ENCODE peak calls at places on chromosome 7, in four cellular contexts. T is K562, D is HL-60, G is GM12891. J is an unnamed sample.

GRCh38 chr7:22694597-22695207 is 32.3 kb upstream of the IL6 start:
- DNase-seq in T (no peak), D (no peak), G (no peak), J (no peak)

GRCh38 chr7:112233048-112233697 is 26.7 kb downstream of the ZNF277 start:
- DNase-seq in T (no peak), D (no peak), G (no peak), J (no peak)

GRCh38 chr7:134315679-134316538 is 821 bp downstream of the SLC35B4 start:
- DNase-seq in T (peak), D (no peak), G (no peak), J (no peak)

GRCh38 chr7:20647908-20648776 is 32.7 kb downstream of the ABCB5 start:
- DNase-seq in T (peak), D (no peak), G (no peak), J (no peak)

GRCh38 chr7:134593530-134594392 is 44.9 kb downstream of the AKR1B15 start:
- DNase-seq in T (peak), D (no peak), G (no peak), J (no peak)

GRCh38 chr7:134926396-134926795 is 59.9 kb upstream of the AGBL3 start:
- DNase-seq in T (no peak), D (no peak), G (no peak), J (no peak)

GRCh38 chr7:135260930-135261721 is 27.5 kb downstream of the STRA8 start:
- DNase-seq in T (no peak), D (no peak), G (no peak), J (no peak)

GRCh38 chr7:52669031-52669430 is 366.4 kb upstream of the POM121L12 start:
- DNase-seq in T (no peak), D (no peak), G (no peak), J (no peak)

GRCh38 chr7:84790873-84791272 is 396.0 kb downstream of the SEMA3D start:
- DNase-seq in T (no peak), D (peak), G (no peak), J (no peak)

GRCh38 chr7:90923576-90923975 is 327.5 kb downstream of the CDK14 start:
- DNase-seq in T (no peak), D (no peak), G (no peak), J (no peak)

GRCh38 chr7:90918303-90918702 is 322.2 kb downstream of the CDK14 start:
- DNase-seq in T (no peak), D (no peak), G (no peak), J (no peak)

GRCh38 chr7:90917536-90917935 is 321.4 kb downstream of the CDK14 start:
- DNase-seq in T (no peak), D (no peak), G (no peak), J (no peak)

GRCh38 chr7:90919766-90920165 is 323.6 kb downstream of the CDK14 start:
- DNase-seq in T (no peak), D (no peak), G (no peak), J (no peak)

DNA sequence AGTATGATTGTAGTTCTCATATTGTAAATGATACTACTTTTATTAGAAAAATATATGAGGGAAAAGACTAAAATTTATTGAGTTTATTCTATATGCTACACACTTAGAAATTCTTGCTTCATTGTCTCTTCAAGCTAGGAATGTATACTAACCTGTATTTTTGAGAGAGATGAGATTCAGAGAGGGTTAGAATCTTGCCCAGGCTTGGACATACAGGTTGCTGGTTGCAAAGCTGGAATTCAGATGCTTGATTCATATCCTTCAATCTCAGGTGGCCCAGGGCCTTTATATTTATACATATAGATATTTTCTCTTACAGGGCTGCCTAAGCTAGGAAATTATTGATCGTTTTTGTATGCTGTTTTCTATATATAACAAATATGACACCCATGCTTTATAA is 324.2 kb downstream of the CDK14 start:
- DNase-seq in T (no peak), D (no peak), G (no peak), J (no peak)
- TF ChIP-seq SPI1 in T (no peak), D (no peak), G (no peak), J (no peak)

DNA sequence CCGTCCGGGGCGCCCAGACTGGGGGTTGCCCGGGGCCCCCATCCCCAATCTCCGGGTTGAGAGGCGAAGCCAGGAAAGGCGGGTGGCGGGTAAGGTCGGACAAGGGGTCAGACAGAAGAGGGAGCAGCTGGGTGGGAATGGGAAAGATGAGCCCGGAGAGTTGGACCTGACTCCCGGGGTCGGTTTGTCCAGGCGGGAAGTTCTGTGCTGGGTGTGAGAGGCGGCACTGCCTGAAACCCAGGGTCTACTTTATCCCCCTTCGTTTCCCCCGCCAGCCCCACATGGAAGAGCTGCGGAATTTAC is 675 bp downstream of the SLC4A2 start:
- DNase-seq in T (no peak), D (no peak), G (no peak), J (no peak)
- TF ChIP-seq SPI1 in T (no peak), D (no peak), G (no peak), J (no peak)

GRCh38 chr7:129559564-129559963 is 52.0 kb upstream of the NRF1 start:
- DNase-seq in T (peak), D (no peak), G (no peak), J (no peak)

GRCh38 chr7:129553861-129554530 is 51.7 kb downstream of the SMKR1 start:
- DNase-seq in T (no peak), D (no peak), G (no peak), J (no peak)

GRCh38 chr7:129557686-129558481 is 53.6 kb upstream of the NRF1 start:
- DNase-seq in T (no peak), D (no peak), G (no peak), J (no peak)

GRCh38 chr7:129560831-129561230 is 50.7 kb upstream of the NRF1 start:
- DNase-seq in T (no peak), D (no peak), G (no peak), J (no peak)

DNA sequence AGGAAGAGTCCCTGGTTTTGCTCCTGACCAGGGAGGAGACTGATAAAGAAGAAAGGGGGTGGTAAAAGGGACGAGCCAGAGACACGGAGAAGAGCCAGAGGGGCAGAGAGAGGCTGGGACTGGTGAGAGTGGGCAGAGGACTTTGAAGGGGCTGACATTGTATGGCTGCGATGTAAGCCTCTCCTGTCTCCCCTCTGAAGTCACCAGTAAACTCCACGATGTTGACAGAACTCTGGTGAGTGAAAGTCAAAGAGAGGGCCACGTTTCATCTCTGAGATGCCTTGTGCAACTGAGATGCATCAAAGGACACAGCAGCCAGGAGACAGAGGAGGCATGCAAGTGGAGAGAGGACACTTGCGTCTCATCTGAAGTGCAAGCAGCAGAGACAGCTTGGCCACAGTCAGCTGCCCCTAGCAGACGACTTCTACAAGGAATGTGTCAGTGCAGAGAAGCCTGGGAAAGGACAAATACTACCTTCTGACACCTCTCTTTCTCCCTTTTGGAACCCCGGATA is 54.3 kb downstream of the SMKR1 start:
- DNase-seq in T (no peak), D (no peak), G (no peak), J (no peak)
- TF ChIP-seq SPI1 in T (no peak), D (no peak), G (no peak), J (no peak)

DNA sequence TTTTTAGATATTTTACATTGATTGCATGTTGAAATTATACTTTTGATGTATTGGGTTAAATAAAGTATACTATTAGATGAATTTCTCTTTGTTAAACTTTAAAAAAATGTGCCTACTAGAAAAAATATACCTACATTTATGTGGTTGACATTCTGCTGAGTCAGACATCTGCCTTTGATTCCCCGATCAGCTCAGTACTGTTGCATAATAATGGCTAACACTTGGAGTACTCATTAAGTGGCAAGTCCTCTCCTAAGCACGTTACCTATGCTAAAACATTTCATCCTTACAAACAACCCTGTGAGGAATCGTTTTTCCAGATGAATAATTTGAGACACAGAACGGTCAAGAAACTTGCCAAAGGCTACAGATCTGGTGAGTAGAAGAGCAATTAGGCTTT is 14.0 kb upstream of the SEM1 start:
- DNase-seq in T (no peak), D (no peak), G (no peak), J (no peak)
- TF ChIP-seq SPI1 in T (no peak), D (no peak), G (no peak), J (no peak)

GRCh38 chr7:42876182-42877068 is 35.4 kb downstream of the C7orf25 start:
- DNase-seq in T (peak), D (no peak), G (peak), J (no peak)
- TF ChIP-seq SPI1 in T (no peak), D (no peak), G (no peak), J (no peak)

GRCh38 chr7:151884276-151885201 is 7.6 kb upstream of the PRKAG2 start:
- DNase-seq in T (no peak), D (no peak), G (no peak), J (no peak)

GRCh38 chr7:151888716-151889115 is 11.8 kb upstream of the PRKAG2 start:
- DNase-seq in T (no peak), D (no peak), G (no peak), J (no peak)

GRCh38 chr7:151888079-151888673 is 11.3 kb upstream of the PRKAG2 start:
- DNase-seq in T (no peak), D (no peak), G (no peak), J (no peak)

GRCh38 chr7:151885202-151885580 is 8.3 kb upstream of the PRKAG2 start:
- DNase-seq in T (no peak), D (no peak), G (no peak), J (no peak)

GRCh38 chr7:151886783-151887182 is 9.9 kb upstream of the PRKAG2 start:
- DNase-seq in T (no peak), D (no peak), G (no peak), J (no peak)
- TF ChIP-seq SPI1 in T (no peak), D (no peak), G (no peak), J (no peak)

GRCh38 chr7:44307905-44308740 is 17.3 kb downstream of the CAMK2B start:
- DNase-seq in T (peak), D (no peak), G (no peak), J (no peak)

GRCh38 chr7:44306608-44307007 is 18.8 kb downstream of the CAMK2B start:
- DNase-seq in T (no peak), D (peak), G (no peak), J (no peak)

GRCh38 chr7:44305564-44306507 is 19.6 kb downstream of the CAMK2B start:
- DNase-seq in T (peak), D (no peak), G (no peak), J (no peak)

GRCh38 chr7:44308741-44309270 is 16.6 kb downstream of the CAMK2B start:
- DNase-seq in T (peak), D (no peak), G (no peak), J (no peak)

DNA sequence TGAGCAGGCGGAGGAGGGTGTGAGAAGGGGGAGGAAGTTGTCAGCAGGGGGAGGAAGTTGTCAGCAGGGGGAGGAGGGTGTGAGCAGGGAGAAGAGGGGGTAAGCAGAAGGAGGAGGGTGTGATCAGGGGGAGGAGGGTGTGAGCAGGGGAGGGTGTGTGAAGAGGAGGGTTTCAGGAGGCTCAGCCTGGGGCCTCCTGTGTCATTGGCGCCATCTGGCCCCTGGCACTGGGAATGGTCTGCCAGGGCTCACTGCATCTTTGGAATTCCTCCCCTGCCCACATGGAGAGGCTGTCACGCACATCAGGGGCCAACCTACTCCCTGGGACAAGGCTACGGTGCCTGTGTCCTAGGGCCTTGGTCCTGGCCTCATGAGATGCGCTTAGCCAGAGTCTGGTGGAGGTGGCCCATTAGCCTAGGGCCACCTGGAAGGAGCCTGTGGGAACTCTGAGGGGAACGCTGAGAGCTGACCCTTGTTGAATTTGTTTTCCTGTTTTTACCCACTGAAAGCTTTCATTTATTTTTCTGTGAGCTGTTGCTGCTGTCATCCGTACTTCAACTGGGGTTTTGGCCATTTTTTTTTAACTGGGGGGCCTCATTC is 18.0 kb downstream of the CAMK2B start:
- DNase-seq in T (peak), D (peak), G (no peak), J (no peak)
- TF ChIP-seq SPI1 in T (no peak), D (no peak), G (no peak), J (no peak)

GRCh38 chr7:32360127-32360526 is 130.1 kb downstream of the LSM5 start:
- DNase-seq in T (no peak), D (no peak), G (no peak), J (no peak)

GRCh38 chr7:32357535-32358277 is 132.5 kb downstream of the LSM5 start:
- DNase-seq in T (no peak), D (no peak), G (no peak), J (no peak)
- TF ChIP-seq SPI1 in T (no peak), D (no peak), G (no peak), J (no peak)

DNA sequence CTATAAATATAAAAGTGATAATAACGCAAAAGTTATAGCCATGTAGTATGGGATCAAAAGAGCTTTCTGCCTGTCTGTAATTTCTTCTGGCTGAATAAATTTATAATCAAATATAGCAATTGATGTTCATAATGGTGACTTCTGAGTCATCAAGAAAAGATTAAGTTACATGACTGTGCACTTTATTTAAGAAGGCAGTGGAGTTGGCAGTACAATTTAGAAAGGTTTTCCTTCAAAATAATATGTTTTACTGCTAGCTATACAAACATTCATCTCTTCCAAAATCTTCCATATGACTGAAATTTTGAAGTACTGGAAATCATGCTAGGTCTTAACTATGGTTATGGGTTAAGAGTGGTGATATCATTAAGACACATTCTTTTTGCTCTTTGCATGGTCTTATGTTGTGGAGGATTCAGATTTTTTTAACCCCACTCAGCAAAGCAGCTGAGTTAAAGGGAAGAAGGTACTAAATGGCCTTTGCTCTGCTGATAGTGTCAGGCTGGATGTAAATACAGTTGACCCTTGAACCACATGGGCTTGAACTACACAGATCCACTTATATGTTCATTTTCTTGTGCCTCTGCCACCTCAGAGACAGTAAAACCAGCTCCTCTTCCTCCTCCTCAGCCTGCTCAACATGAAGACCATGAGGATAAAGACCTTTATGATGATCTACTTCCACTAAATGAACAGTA is 323.6 kb downstream of the BBS9 start:
- DNase-seq in T (no peak), D (no peak), G (no peak), J (no peak)
- TF ChIP-seq SPI1 in T (no peak), D (no peak), G (no peak), J (no peak)

J was measured in GM12878.